ENCODE peak calls at places on chromosome 3, in five cellular contexts. A is fibroblast of the aortic adventitia; Q is posterior cingulate gyrus; E is ELR; N is effector CD4-positive, alpha-beta T cell. Y is an unnamed sample.

GRCh38 chr3:104273046-104273649 is 1093.6 kb upstream of the ALCAM start:
- DNase-seq in A (peak), Q (no peak), E (peak), N (no peak), Y (no peak)

GRCh38 chr3:10855871-10856662 is 40.0 kb downstream of the SLC6A11 start:
- DNase-seq in A (no peak), Q (no peak), E (peak), N (no peak), Y (no peak)

GRCh38 chr3:41308119-41308518 is 108.8 kb downstream of the CTNNB1 start:
- DNase-seq in A (no peak), Q (no peak), E (no peak), N (no peak), Y (no peak)

GRCh38 chr3:123687286-123687685 is 102.4 kb upstream of the HACD2 start:
- DNase-seq in A (no peak), Q (no peak), E (peak), N (no peak), Y (no peak)

GRCh38 chr3:27574438-27574795 is 90.2 kb upstream of the SLC4A7 start:
- DNase-seq in A (no peak), Q (no peak), E (no peak), N (no peak), Y (no peak)

GRCh38 chr3:107409365-107409764 is 32.1 kb downstream of the CCDC54 start:
- DNase-seq in A (no peak), Q (no peak), E (no peak), N (no peak), Y (no peak)

GRCh38 chr3:71451812-71452211 is 131.7 kb downstream of the FOXP1 start:
- DNase-seq in A (no peak), Q (no peak), E (no peak), N (no peak), Y (no peak)

GRCh38 chr3:141294848-141295247 is 63.2 kb downstream of the PXYLP1 start:
- DNase-seq in A (peak), Q (no peak), E (peak), N (no peak), Y (no peak)

GRCh38 chr3:13563911-13564310 is 15.0 kb downstream of the FBLN2 start:
- DNase-seq in A (no peak), Q (no peak), E (no peak), N (no peak), Y (no peak)

GRCh38 chr3:171841620-171842000 is 1.5 kb upstream of the TMEM212 start:
- DNase-seq in A (peak), Q (no peak), E (no peak), N (no peak), Y (no peak)

GRCh38 chr3:47994180-47994579 is 22.0 kb downstream of the MAP4 start:
- DNase-seq in A (no peak), Q (no peak), E (peak), N (no peak), Y (no peak)

GRCh38 chr3:189355481-189356201 is 183.9 kb downstream of the TPRG1 start:
- DNase-seq in A (peak), Q (no peak), E (peak), N (peak), Y (no peak)

GRCh38 chr3:113746955-113747718 is at the start of gene ATP6V1A:
- DNase-seq in A (no peak), Q (peak), E (peak), N (peak), Y (peak)

GRCh38 chr3:23959147-23959900 is 14.2 kb downstream of the NR1D2 start:
- DNase-seq in A (peak), Q (no peak), E (peak), N (no peak), Y (no peak)

GRCh38 chr3:171284308-171285075 is 175.7 kb downstream of the TNIK start:
- DNase-seq in A (peak), Q (no peak), E (peak), N (no peak), Y (no peak)

GRCh38 chr3:9770276-9770812 is 597 bp upstream of the CAMK1 start:
- DNase-seq in A (peak), Q (peak), E (no peak), N (no peak), Y (peak)

GRCh38 chr3:32510075-32510724 is 7.5 kb upstream of the CMTM6 start:
- DNase-seq in A (peak), Q (peak), E (peak), N (peak), Y (no peak)

GRCh38 chr3:61725851-61726333 is 164.5 kb downstream of the PTPRG start:
- DNase-seq in A (peak), Q (no peak), E (peak), N (no peak), Y (no peak)

GRCh38 chr3:194070220-194070633 is 65.7 kb upstream of the HES1 start:
- DNase-seq in A (no peak), Q (no peak), E (no peak), N (no peak), Y (peak)

GRCh38 chr3:10423171-10423882 is 82.1 kb downstream of the ATP2B2 start:
- DNase-seq in A (no peak), Q (no peak), E (no peak), N (no peak), Y (no peak)

GRCh38 chr3:183578179-183578578 is 22.7 kb upstream of the KLHL6 start:
- DNase-seq in A (no peak), Q (no peak), E (no peak), N (no peak), Y (no peak)

GRCh38 chr3:69288161-69288895 is 97.6 kb downstream of the FRMD4B start:
- DNase-seq in A (no peak), Q (no peak), E (no peak), N (no peak), Y (no peak)

GRCh38 chr3:187746479-187747335 is 1.4 kb upstream of the BCL6 start:
- DNase-seq in A (peak), Q (no peak), E (peak), N (no peak), Y (no peak)

GRCh38 chr3:78606756-78607155 is 1161.0 kb downstream of the ROBO1 start:
- DNase-seq in A (no peak), Q (no peak), E (no peak), N (no peak), Y (no peak)

GRCh38 chr3:114900908-114901307 is 246.2 kb downstream of the ZBTB20 start:
- DNase-seq in A (no peak), Q (no peak), E (peak), N (no peak), Y (no peak)

GRCh38 chr3:22450785-22451400 is 699.9 kb upstream of the ZNF385D start:
- DNase-seq in A (peak), Q (no peak), E (no peak), N (no peak), Y (no peak)

GRCh38 chr3:170589113-170589512 is 3.2 kb upstream of the SLC7A14 start:
- DNase-seq in A (no peak), Q (no peak), E (no peak), N (no peak), Y (no peak)

GRCh38 chr3:79846148-79846933 is 78.5 kb upstream of the ROBO1 start:
- DNase-seq in A (no peak), Q (no peak), E (peak), N (no peak), Y (no peak)

GRCh38 chr3:101702726-101703125 is 16.2 kb upstream of the RPL24 start:
- DNase-seq in A (no peak), Q (no peak), E (peak), N (no peak), Y (no peak)

GRCh38 chr3:50302095-50303037 is 1.0 kb downstream of the HYAL1 start:
- DNase-seq in A (no peak), Q (no peak), E (no peak), N (no peak), Y (no peak)

GRCh38 chr3:195224156-195224979 is 46.6 kb downstream of the XXYLT1 start:
- DNase-seq in A (no peak), Q (no peak), E (no peak), N (no peak), Y (peak)

GRCh38 chr3:134299185-134299887 is 48.7 kb upstream of the RYK start:
- DNase-seq in A (peak), Q (no peak), E (peak), N (no peak), Y (no peak)

GRCh38 chr3:174010902-174011301 is 613.4 kb downstream of the NLGN1 start:
- DNase-seq in A (no peak), Q (no peak), E (no peak), N (no peak), Y (no peak)

GRCh38 chr3:170690133-170690981 is 104.5 kb upstream of the SLC7A14 start:
- DNase-seq in A (peak), Q (peak), E (peak), N (peak), Y (peak)

GRCh38 chr3:39150170-39150802 is 3.1 kb downstream of the CSRNP1 start:
- DNase-seq in A (no peak), Q (no peak), E (no peak), N (no peak), Y (no peak)

GRCh38 chr3:28576590-28577220 is 228.1 kb upstream of the AZI2 start:
- DNase-seq in A (no peak), Q (peak), E (no peak), N (no peak), Y (no peak)

GRCh38 chr3:186583820-186584219 is 13.3 kb downstream of the DNAJB11 start:
- DNase-seq in A (no peak), Q (no peak), E (peak), N (no peak), Y (no peak)

GRCh38 chr3:49415931-49416601 is 3.8 kb downstream of the TCTA start:
- DNase-seq in A (no peak), Q (no peak), E (no peak), N (peak), Y (no peak)

GRCh38 chr3:40317061-40317676 is 7.7 kb downstream of the EIF1B start:
- DNase-seq in A (peak), Q (no peak), E (peak), N (peak), Y (no peak)

GRCh38 chr3:128502712-128503111 is 9.7 kb upstream of the GATA2 start:
- DNase-seq in A (no peak), Q (no peak), E (no peak), N (no peak), Y (no peak)

Y was measured in suprapubic skin.